ENCODE peak calls at places on chromosome 3, in seven cellular contexts. O is neural progenitor cell, L is bronchial epithelial cell, B is neural crest cell, U is GM23338, Z is hepatocyte, Q is lower leg skin. M is an unnamed sample.
A peak's percentile ranks its signal among the peaks of the same experiment; 100 is the strongest.

GRCh38 chr3:69628956-69629355 is 110.3 kb upstream of the MITF start:
- DNase-seq in O (no peak), L (no peak), B (no peak), U (no peak), Z (no peak), Q (no peak), M (no peak)

GRCh38 chr3:66138336-66139234 is 82.2 kb upstream of the SLC25A26 start:
- DNase-seq in O (peak; percentile 79), L (peak; percentile 60), B (peak; percentile 42), U (peak; percentile 90), Z (peak; percentile 82), Q (peak; percentile 26), M (no peak)

GRCh38 chr3:112639451-112640332 is 1.3 kb downstream of the CCDC80 start:
- DNase-seq in O (no peak), L (no peak), B (no peak), U (no peak), Z (no peak), Q (no peak), M (no peak)

GRCh38 chr3:23490459-23490858 is 287.3 kb downstream of the UBE2E2 start:
- DNase-seq in O (no peak), L (peak; percentile 81), B (no peak), U (no peak), Z (no peak), Q (no peak), M (no peak)

GRCh38 chr3:189158034-189158433 is 13.7 kb upstream of the TPRG1 start:
- DNase-seq in O (no peak), L (no peak), B (no peak), U (no peak), Z (no peak), Q (no peak), M (no peak)

GRCh38 chr3:1969269-1969668 is 129.4 kb upstream of the CNTN4 start:
- DNase-seq in O (no peak), L (no peak), B (no peak), U (no peak), Z (no peak), Q (no peak), M (no peak)

GRCh38 chr3:72341380-72341770 is 506.9 kb downstream of the SHQ1 start:
- DNase-seq in O (no peak), L (no peak), B (no peak), U (no peak), Z (no peak), Q (no peak), M (no peak)

GRCh38 chr3:10459954-10460754 is 45.2 kb downstream of the ATP2B2 start:
- DNase-seq in O (peak; percentile 98), L (peak; percentile 67), B (peak; percentile 65), U (peak; percentile 98), Z (peak; percentile 88), Q (peak; percentile 16), M (peak; percentile 83)

GRCh38 chr3:12462159-12462962 is 21.9 kb upstream of the TSEN2 start:
- DNase-seq in O (no peak), L (peak; percentile 26), B (no peak), U (no peak), Z (peak; percentile 55), Q (no peak), M (no peak)

GRCh38 chr3:197306374-197307086 is 8.1 kb upstream of the DLG1 start:
- DNase-seq in O (no peak), L (peak; percentile 95), B (no peak), U (no peak), Z (peak; percentile 35), Q (no peak), M (no peak)

GRCh38 chr3:170506556-170506955 is 79.3 kb downstream of the SLC7A14 start:
- DNase-seq in O (no peak), L (peak; percentile 52), B (no peak), U (peak; percentile 37), Z (peak; percentile 46), Q (no peak), M (no peak)

GRCh38 chr3:53159415-53160135 is 1.4 kb upstream of the PRKCD start:
- DNase-seq in O (peak; percentile 62), L (no peak), B (no peak), U (peak; percentile 75), Z (peak; percentile 86), Q (no peak), M (no peak)

GRCh38 chr3:25900171-25900570 is 110.3 kb downstream of the OXSM start:
- DNase-seq in O (no peak), L (no peak), B (no peak), U (no peak), Z (no peak), Q (no peak), M (no peak)

GRCh38 chr3:150300847-150301517 is 107.1 kb upstream of the TSC22D2 start:
- DNase-seq in O (no peak), L (peak; percentile 74), B (no peak), U (no peak), Z (no peak), Q (no peak), M (no peak)

GRCh38 chr3:173745952-173746682 is 348.6 kb downstream of the NLGN1 start:
- DNase-seq in O (no peak), L (peak; percentile 89), B (no peak), U (peak; percentile 23), Z (peak; percentile 9), Q (no peak), M (no peak)

GRCh38 chr3:25572919-25573385 is 91.8 kb downstream of the TOP2B start:
- DNase-seq in O (no peak), L (no peak), B (no peak), U (no peak), Z (no peak), Q (no peak), M (no peak)

GRCh38 chr3:169334994-169335393 is 328.5 kb downstream of the MECOM start:
- DNase-seq in O (no peak), L (no peak), B (no peak), U (no peak), Z (no peak), Q (no peak), M (no peak)

GRCh38 chr3:169340055-169340454 is 323.5 kb downstream of the MECOM start:
- DNase-seq in O (no peak), L (no peak), B (no peak), U (no peak), Z (no peak), Q (no peak), M (no peak)

GRCh38 chr3:169339386-169339785 is 324.1 kb downstream of the MECOM start:
- DNase-seq in O (no peak), L (no peak), B (no peak), U (no peak), Z (no peak), Q (no peak), M (no peak)

GRCh38 chr3:169342652-169343051 is 320.9 kb downstream of the MECOM start:
- DNase-seq in O (peak; percentile 21), L (no peak), B (no peak), U (peak; percentile 34), Z (no peak), Q (no peak), M (no peak)

DNA sequence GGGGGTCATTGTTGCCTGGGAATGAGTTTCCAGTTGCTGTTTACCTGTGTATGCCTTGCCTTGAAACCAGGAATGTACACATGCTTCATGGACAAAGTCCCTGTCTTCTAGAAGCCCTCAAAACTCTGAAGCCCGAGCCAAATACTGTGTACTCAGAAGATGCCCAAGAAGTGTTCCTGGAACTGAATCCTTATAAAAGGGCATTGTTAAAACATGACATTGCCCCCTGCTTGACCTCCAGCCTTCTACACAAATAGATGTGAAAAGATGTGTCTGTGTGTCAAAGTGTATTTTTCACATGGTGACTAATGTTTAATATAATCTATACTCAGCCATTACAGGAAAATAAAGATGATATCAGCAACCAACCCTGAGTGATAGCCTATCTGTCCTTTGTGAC is 326.0 kb downstream of the MECOM start:
- DNase-seq in O (no peak), L (peak; percentile 57), B (no peak), U (no peak), Z (no peak), Q (no peak), M (no peak)
- TF ChIP-seq CTCF in O (no peak), L (no peak), B (no peak), U (no peak), Z (no peak), Q (no peak), M (no peak)

DNA sequence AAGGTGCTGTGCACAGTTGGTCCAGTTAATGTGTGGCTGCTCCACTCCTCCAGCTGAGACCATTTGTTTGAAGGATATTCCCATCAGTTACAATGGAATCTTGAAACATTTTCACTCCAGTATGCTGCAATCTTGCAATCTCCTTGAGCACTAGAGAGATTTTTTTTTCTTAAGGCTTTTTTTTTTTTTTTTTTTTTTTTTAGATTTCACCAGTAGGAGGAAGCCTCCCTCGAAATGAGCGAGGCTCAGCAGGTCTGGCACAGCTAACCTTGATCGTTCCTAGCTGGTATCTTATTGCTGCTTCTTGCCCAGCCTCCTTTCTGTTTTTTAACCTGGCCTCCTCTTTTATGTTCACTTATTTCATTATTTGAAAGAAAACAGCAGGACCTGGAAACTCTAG is 48.1 kb downstream of the RAP2B start:
- DNase-seq in O (peak; percentile 12), L (no peak), B (no peak), U (peak; percentile 57), Z (peak; percentile 7), Q (no peak), M (no peak)
- TF ChIP-seq CTCF in O (no peak), L (no peak), B (peak; percentile 38), U (peak; percentile 5), Z (no peak), Q (no peak), M (no peak)

GRCh38 chr3:136187868-136188267 is 8.3 kb downstream of the MSL2 start:
- DNase-seq in O (no peak), L (no peak), B (no peak), U (peak; percentile 20), Z (no peak), Q (no peak), M (no peak)

GRCh38 chr3:136189859-136190617 is 6.1 kb downstream of the MSL2 start:
- DNase-seq in O (no peak), L (no peak), B (no peak), U (no peak), Z (no peak), Q (no peak), M (no peak)

GRCh38 chr3:136186850-136187249 is 9.3 kb downstream of the MSL2 start:
- DNase-seq in O (no peak), L (no peak), B (no peak), U (no peak), Z (no peak), Q (no peak), M (no peak)

GRCh38 chr3:136186330-136186729 is 9.8 kb downstream of the MSL2 start:
- DNase-seq in O (no peak), L (peak; percentile 71), B (no peak), U (peak; percentile 15), Z (peak; percentile 24), Q (no peak), M (no peak)

GRCh38 chr3:136189043-136189442 is 7.1 kb downstream of the MSL2 start:
- DNase-seq in O (no peak), L (no peak), B (no peak), U (no peak), Z (no peak), Q (no peak), M (no peak)
- TF ChIP-seq CTCF in O (no peak), L (no peak), B (no peak), U (no peak), Z (no peak), Q (no peak), M (no peak)

GRCh38 chr3:114447545-114447944 is 153.7 kb downstream of the TIGIT start:
- DNase-seq in O (no peak), L (no peak), B (no peak), U (no peak), Z (no peak), Q (no peak), M (no peak)
- TF ChIP-seq CTCF in O (no peak), L (no peak), B (no peak), U (peak; percentile 32), Z (peak; percentile 7), Q (no peak), M (no peak)

GRCh38 chr3:127746400-127747057 is 73.8 kb downstream of the ABTB1 start:
- DNase-seq in O (no peak), L (peak; percentile 47), B (no peak), U (no peak), Z (peak; percentile 71), Q (no peak), M (peak; percentile 44)
- TF ChIP-seq CTCF in O (no peak), L (peak; percentile 56), B (no peak), U (peak; percentile 43), Z (peak; percentile 26), Q (no peak), M (peak; percentile 9)

M was measured in mesothelial cell of epicardium.